ENCODE peak calls at places on chromosomes 2 and 18, in seven cellular contexts. One of them, this sample, is unnamed. For H3K4me1, the result is how much of the 10 kb centered on the place peaks cover.

GRCh38 chr2:88658890-88659881 is 31.9 kb upstream of the EIF2AK3 start:
- DNase-seq in suprapubic skin: no peak
- DNase-seq in A549: no peak
- DNase-seq in sigmoid colon: peak
- DNase-seq in K562: no peak
- DNase-seq in upper lobe of left lung: no peak
- DNase-seq in SK-N-SH: no peak
- DNase-seq in this sample: peak

GRCh38 chr18:79847606-79848293 is 50.0 kb downstream of the KCNG2 start:
- DNase-seq in suprapubic skin: no peak
- DNase-seq in A549: no peak
- DNase-seq in sigmoid colon: no peak
- DNase-seq in K562: no peak
- DNase-seq in upper lobe of left lung: no peak
- DNase-seq in SK-N-SH: peak
- DNase-seq in this sample: no peak

GRCh38 chr2:37558622-37559021 is 112.8 kb downstream of the CDC42EP3 start:
- DNase-seq in suprapubic skin: no peak
- DNase-seq in A549: no peak
- DNase-seq in sigmoid colon: no peak
- DNase-seq in K562: no peak
- DNase-seq in upper lobe of left lung: peak
- DNase-seq in SK-N-SH: no peak
- DNase-seq in this sample: no peak

GRCh38 chr2:42888321-42888720 is 95.9 kb upstream of the HAAO start:
- DNase-seq in suprapubic skin: no peak
- DNase-seq in A549: no peak
- DNase-seq in sigmoid colon: no peak
- DNase-seq in K562: no peak
- DNase-seq in upper lobe of left lung: no peak
- DNase-seq in SK-N-SH: no peak
- DNase-seq in this sample: no peak

GRCh38 chr2:33412920-33413319 is 63.5 kb upstream of the RASGRP3 start:
- DNase-seq in suprapubic skin: no peak
- DNase-seq in A549: peak
- DNase-seq in sigmoid colon: no peak
- DNase-seq in K562: peak
- DNase-seq in upper lobe of left lung: no peak
- DNase-seq in SK-N-SH: peak
- DNase-seq in this sample: no peak

GRCh38 chr2:176553685-176554106 is 284.5 kb downstream of the MTX2 start:
- DNase-seq in suprapubic skin: peak
- DNase-seq in A549: peak
- DNase-seq in sigmoid colon: peak
- DNase-seq in K562: no peak
- DNase-seq in upper lobe of left lung: peak
- DNase-seq in SK-N-SH: peak
- DNase-seq in this sample: peak

GRCh38 chr2:48346124-48346536 is 183.8 kb upstream of the STON1 start:
- DNase-seq in suprapubic skin: no peak
- DNase-seq in A549: no peak
- DNase-seq in sigmoid colon: peak
- DNase-seq in K562: no peak
- DNase-seq in upper lobe of left lung: peak
- DNase-seq in SK-N-SH: no peak
- DNase-seq in this sample: no peak

GRCh38 chr2:188381614-188382013 is 89.9 kb downstream of the GULP1 start:
- DNase-seq in suprapubic skin: no peak
- DNase-seq in A549: peak
- DNase-seq in sigmoid colon: no peak
- DNase-seq in K562: no peak
- DNase-seq in upper lobe of left lung: no peak
- DNase-seq in SK-N-SH: no peak
- DNase-seq in this sample: no peak

GRCh38 chr2:224357098-224357901 is 44.6 kb downstream of the FAM124B start:
- DNase-seq in suprapubic skin: no peak
- DNase-seq in A549: peak
- DNase-seq in sigmoid colon: no peak
- DNase-seq in K562: peak
- DNase-seq in upper lobe of left lung: peak
- DNase-seq in SK-N-SH: peak
- DNase-seq in this sample: no peak

GRCh38 chr2:148023861-148024260 is 3.0 kb downstream of the MBD5 start:
- DNase-seq in suprapubic skin: no peak
- DNase-seq in A549: no peak
- DNase-seq in sigmoid colon: no peak
- DNase-seq in K562: no peak
- DNase-seq in upper lobe of left lung: no peak
- DNase-seq in SK-N-SH: no peak
- DNase-seq in this sample: no peak

GRCh38 chr2:181657379-181657778 is 474 bp upstream of the CERKL start:
- DNase-seq in suprapubic skin: no peak
- DNase-seq in A549: no peak
- DNase-seq in sigmoid colon: no peak
- DNase-seq in K562: no peak
- DNase-seq in upper lobe of left lung: no peak
- DNase-seq in SK-N-SH: no peak
- DNase-seq in this sample: no peak

GRCh38 chr2:216222650-216223352 is 113.7 kb downstream of the XRCC5 start:
- DNase-seq in suprapubic skin: no peak
- DNase-seq in A549: no peak
- DNase-seq in sigmoid colon: no peak
- DNase-seq in K562: no peak
- DNase-seq in upper lobe of left lung: no peak
- DNase-seq in SK-N-SH: no peak
- DNase-seq in this sample: no peak

GRCh38 chr2:119486886-119487285 is 37.4 kb downstream of the SCTR start:
- DNase-seq in suprapubic skin: no peak
- DNase-seq in A549: no peak
- DNase-seq in sigmoid colon: no peak
- DNase-seq in K562: no peak
- DNase-seq in upper lobe of left lung: no peak
- DNase-seq in SK-N-SH: no peak
- DNase-seq in this sample: no peak

GRCh38 chr2:12731701-12732280 is 15.1 kb downstream of the TRIB2 start:
- DNase-seq in suprapubic skin: no peak
- DNase-seq in A549: no peak
- DNase-seq in sigmoid colon: no peak
- DNase-seq in K562: no peak
- DNase-seq in upper lobe of left lung: no peak
- DNase-seq in SK-N-SH: no peak
- DNase-seq in this sample: no peak

GRCh38 chr2:171279983-171280790 is 119.5 kb upstream of the TLK1 start:
- DNase-seq in suprapubic skin: no peak
- DNase-seq in A549: no peak
- DNase-seq in sigmoid colon: no peak
- DNase-seq in K562: no peak
- DNase-seq in upper lobe of left lung: no peak
- DNase-seq in SK-N-SH: no peak
- DNase-seq in this sample: no peak

GRCh38 chr18:3972291-3972985 is 482.7 kb downstream of the DLGAP1 start:
- DNase-seq in suprapubic skin: no peak
- DNase-seq in A549: no peak
- DNase-seq in sigmoid colon: no peak
- DNase-seq in K562: no peak
- DNase-seq in upper lobe of left lung: no peak
- DNase-seq in SK-N-SH: no peak
- DNase-seq in this sample: no peak

GRCh38 chr2:30239308-30240161 is 8.2 kb downstream of the LBH start:
- DNase-seq in suprapubic skin: peak
- DNase-seq in A549: peak
- DNase-seq in sigmoid colon: peak
- DNase-seq in K562: peak
- DNase-seq in upper lobe of left lung: peak
- DNase-seq in SK-N-SH: peak
- DNase-seq in this sample: peak
- TF ChIP-seq EP300 in suprapubic skin: no peak
- TF ChIP-seq EP300 in A549: no peak
- TF ChIP-seq EP300 in sigmoid colon: no peak
- TF ChIP-seq EP300 in K562: no peak
- TF ChIP-seq EP300 in upper lobe of left lung: no peak
- TF ChIP-seq EP300 in SK-N-SH: no peak
- TF ChIP-seq EP300 in this sample: peak

GRCh38 chr2:230716588-230716987 is 3.9 kb downstream of the CAB39 start:
- DNase-seq in suprapubic skin: no peak
- DNase-seq in A549: no peak
- DNase-seq in sigmoid colon: no peak
- DNase-seq in K562: no peak
- DNase-seq in upper lobe of left lung: no peak
- DNase-seq in SK-N-SH: no peak
- DNase-seq in this sample: no peak

GRCh38 chr2:230721712-230722111 is 9.1 kb downstream of the CAB39 start:
- DNase-seq in suprapubic skin: no peak
- DNase-seq in A549: no peak
- DNase-seq in sigmoid colon: no peak
- DNase-seq in K562: no peak
- DNase-seq in upper lobe of left lung: no peak
- DNase-seq in SK-N-SH: no peak
- DNase-seq in this sample: no peak

GRCh38 chr2:230717595-230717994 is 5.0 kb downstream of the CAB39 start:
- DNase-seq in suprapubic skin: no peak
- DNase-seq in A549: no peak
- DNase-seq in sigmoid colon: no peak
- DNase-seq in K562: no peak
- DNase-seq in upper lobe of left lung: no peak
- DNase-seq in SK-N-SH: no peak
- DNase-seq in this sample: no peak

GRCh38 chr2:230722207-230722606 is 9.6 kb downstream of the CAB39 start:
- DNase-seq in suprapubic skin: no peak
- DNase-seq in A549: no peak
- DNase-seq in sigmoid colon: no peak
- DNase-seq in K562: no peak
- DNase-seq in upper lobe of left lung: no peak
- DNase-seq in SK-N-SH: no peak
- DNase-seq in this sample: no peak

DNA sequence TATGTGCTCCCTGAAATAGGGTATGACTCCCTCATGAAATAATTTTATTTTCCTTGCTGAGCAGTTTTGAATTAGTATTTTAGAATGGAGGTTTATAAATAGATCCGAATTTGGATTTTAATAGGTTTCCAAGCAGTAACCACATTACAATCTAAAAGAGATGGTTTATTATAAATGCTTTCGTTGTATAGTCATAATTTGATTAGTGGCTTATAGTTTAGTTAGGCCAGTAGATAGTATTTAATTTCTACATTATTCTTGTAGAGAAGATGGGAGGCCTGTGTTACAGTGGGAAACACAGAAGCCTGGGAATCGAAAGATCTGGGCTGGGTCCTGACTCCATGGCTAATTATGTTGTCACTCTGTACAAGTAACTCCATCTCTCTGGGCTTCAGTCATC is 6.7 kb downstream of the CAB39 start:
- DNase-seq in suprapubic skin: no peak
- DNase-seq in A549: no peak
- DNase-seq in sigmoid colon: no peak
- DNase-seq in K562: no peak
- DNase-seq in upper lobe of left lung: no peak
- DNase-seq in SK-N-SH: no peak
- DNase-seq in this sample: no peak
- H3K4me1 ChIP-seq in suprapubic skin: under half
- H3K4me1 ChIP-seq in A549: under half
- H3K4me1 ChIP-seq in sigmoid colon: under half
- H3K4me1 ChIP-seq in K562: under half
- H3K4me1 ChIP-seq in upper lobe of left lung: half or more
- H3K4me1 ChIP-seq in SK-N-SH: under half
- H3K4me1 ChIP-seq in this sample: under half

GRCh38 chr2:55901941-55902340 is 21.6 kb downstream of the EFEMP1 start:
- DNase-seq in suprapubic skin: no peak
- DNase-seq in A549: no peak
- DNase-seq in sigmoid colon: no peak
- DNase-seq in K562: no peak
- DNase-seq in upper lobe of left lung: no peak
- DNase-seq in SK-N-SH: no peak
- DNase-seq in this sample: no peak
- TF ChIP-seq EP300 in suprapubic skin: no peak
- TF ChIP-seq EP300 in A549: no peak
- TF ChIP-seq EP300 in sigmoid colon: no peak
- TF ChIP-seq EP300 in K562: no peak
- TF ChIP-seq EP300 in upper lobe of left lung: no peak
- TF ChIP-seq EP300 in SK-N-SH: no peak
- TF ChIP-seq EP300 in this sample: no peak

DNA sequence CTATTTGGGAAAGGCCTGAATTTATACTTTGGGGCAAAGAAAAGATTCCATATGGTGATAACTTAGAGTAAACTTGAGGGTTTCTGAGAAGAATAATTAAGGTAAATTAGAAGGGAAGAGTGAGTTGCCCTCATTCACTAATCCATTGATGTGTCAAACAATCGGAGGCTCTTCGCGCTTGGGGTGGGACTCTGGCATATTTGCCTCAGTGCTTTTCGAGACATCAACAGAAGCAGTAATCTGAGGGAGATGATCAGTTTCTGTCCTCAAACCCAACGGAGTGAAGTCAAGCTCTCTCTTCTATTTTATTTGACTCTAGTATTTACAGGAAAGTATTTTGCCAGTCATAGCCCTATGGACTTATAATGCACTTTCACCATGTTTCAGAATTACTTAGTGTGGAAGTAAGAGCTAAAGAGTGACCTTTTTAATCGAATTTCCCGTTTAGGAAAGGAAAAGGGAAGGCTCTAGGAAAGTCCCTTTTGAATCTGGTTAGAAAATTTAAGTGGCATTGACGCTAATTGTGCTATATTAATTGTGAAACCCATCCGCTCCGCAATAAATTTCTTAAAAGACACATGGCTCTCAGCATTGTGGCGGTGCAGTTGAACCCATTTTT is 1.3 kb downstream of the RAB10 start:
- DNase-seq in suprapubic skin: peak
- DNase-seq in A549: no peak
- DNase-seq in sigmoid colon: no peak
- DNase-seq in K562: no peak
- DNase-seq in upper lobe of left lung: no peak
- DNase-seq in SK-N-SH: peak
- DNase-seq in this sample: no peak
- H3K4me1 ChIP-seq in suprapubic skin: under half
- H3K4me1 ChIP-seq in A549: under half
- H3K4me1 ChIP-seq in sigmoid colon: under half
- H3K4me1 ChIP-seq in K562: under half
- H3K4me1 ChIP-seq in upper lobe of left lung: under half
- H3K4me1 ChIP-seq in SK-N-SH: under half
- H3K4me1 ChIP-seq in this sample: under half

GRCh38 chr18:24975499-24975898 is 376.5 kb downstream of the ZNF521 start:
- DNase-seq in suprapubic skin: no peak
- DNase-seq in A549: no peak
- DNase-seq in sigmoid colon: no peak
- DNase-seq in K562: no peak
- DNase-seq in upper lobe of left lung: no peak
- DNase-seq in SK-N-SH: no peak
- DNase-seq in this sample: no peak
- TF ChIP-seq EP300 in suprapubic skin: no peak
- TF ChIP-seq EP300 in A549: no peak
- TF ChIP-seq EP300 in sigmoid colon: no peak
- TF ChIP-seq EP300 in K562: no peak
- TF ChIP-seq EP300 in upper lobe of left lung: no peak
- TF ChIP-seq EP300 in SK-N-SH: no peak
- TF ChIP-seq EP300 in this sample: no peak

DNA sequence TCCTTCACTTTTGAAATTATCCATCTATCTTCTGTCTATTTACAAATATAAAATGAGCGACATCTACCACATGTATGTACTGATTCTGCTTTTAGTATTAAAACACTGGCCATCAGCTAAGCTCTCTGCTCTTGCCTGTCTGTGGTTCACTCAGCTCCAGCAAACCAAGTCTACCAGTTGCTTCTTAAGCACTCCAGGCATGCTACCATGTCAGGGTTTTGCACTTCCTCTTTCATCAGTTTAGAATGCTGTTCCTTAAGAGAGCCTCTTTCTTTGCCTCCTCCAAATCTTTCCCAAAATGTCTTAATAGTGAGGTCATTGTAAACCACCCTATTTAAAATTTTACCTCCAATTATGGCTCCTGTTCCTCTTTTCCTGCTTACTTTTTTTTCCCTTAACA is 59.5 kb downstream of the SCN3A start:
- DNase-seq in suprapubic skin: no peak
- DNase-seq in A549: no peak
- DNase-seq in sigmoid colon: no peak
- DNase-seq in K562: no peak
- DNase-seq in upper lobe of left lung: no peak
- DNase-seq in SK-N-SH: no peak
- DNase-seq in this sample: no peak
- H3K4me1 ChIP-seq in suprapubic skin: under half
- H3K4me1 ChIP-seq in A549: under half
- H3K4me1 ChIP-seq in sigmoid colon: under half
- H3K4me1 ChIP-seq in K562: under half
- H3K4me1 ChIP-seq in upper lobe of left lung: under half
- H3K4me1 ChIP-seq in SK-N-SH: under half
- H3K4me1 ChIP-seq in this sample: under half

This sample was measured in tibial nerve.